ENCODE peak calls at places on chromosomes 13 and 19, in four cellular contexts. D is SW 1271, K is AG09319, G is epithelial cell of prostate. O is an unnamed sample.

GRCh38 chr19:5503598-5503997 is 48.4 kb downstream of the ZNRF4 start:
- DNase-seq in G (no peak), D (no peak), K (no peak), O (no peak)

GRCh38 chr13:109840201-109840892 is 54.0 kb upstream of the IRS2 start:
- DNase-seq in K (no peak), D (no peak), G (peak; percentile 51), O (peak; percentile 47)

GRCh38 chr13:100542546-100543156 is 45.9 kb downstream of the GGACT start:
- DNase-seq in K (peak; percentile 14), D (no peak), G (no peak), O (no peak)

GRCh38 chr19:13095393-13095784 is 7.3 kb downstream of the LYL1 start:
- DNase-seq in K (no peak), D (no peak), G (no peak), O (no peak)

GRCh38 chr19:18364826-18365528 is 21.0 kb upstream of the GDF15 start:
- DNase-seq in D (peak; percentile 83), G (peak; percentile 95), K (peak; percentile 97), O (peak; percentile 100)

GRCh38 chr13:102317593-102317992 is 84.3 kb downstream of the FGF14 start:
- DNase-seq in D (no peak), K (no peak), G (no peak), O (no peak)

GRCh38 chr19:46133777-46134231 is 9.3 kb upstream of the IGFL3 start:
- DNase-seq in G (no peak), D (no peak), K (no peak), O (no peak)

GRCh38 chr13:27353166-27353583 is 71.2 kb upstream of the GTF3A start:
- DNase-seq in G (no peak), K (no peak), D (no peak), O (no peak)

GRCh38 chr13:35781044-35781443 is 304.6 kb upstream of the MAB21L1 start:
- DNase-seq in K (no peak), D (no peak), G (no peak), O (no peak)

GRCh38 chr19:5705552-5705951 is 14.4 kb downstream of the LONP1 start:
- DNase-seq in G (no peak), D (no peak), K (no peak), O (no peak)

GRCh38 chr19:45016388-45017314 is 15.4 kb downstream of the RELB start:
- DNase-seq in K (peak; percentile 51), D (peak; percentile 11), G (peak; percentile 39), O (peak; percentile 56)

GRCh38 chr19:1266116-1266817 is 2.9 kb upstream of the CIRBP start:
- DNase-seq in K (peak; percentile 57), G (no peak), D (peak; percentile 78), O (peak; percentile 30)

GRCh38 chr19:410243-410781 is 1.4 kb upstream of the C2CD4C start:
- DNase-seq in K (no peak), D (no peak), G (no peak), O (no peak)

GRCh38 chr19:49335071-49335783 is at the start of gene CD37:
- DNase-seq in G (no peak), D (no peak), K (no peak), O (no peak)

GRCh38 chr13:77918391-77919261 is at the start of gene EDNRB:
- DNase-seq in K (no peak), D (no peak), G (peak; percentile 8), O (no peak)

GRCh38 chr19:5058456-5059190 is 89.7 kb downstream of the KDM4B start:
- DNase-seq in K (no peak), D (no peak), G (no peak), O (no peak)

GRCh38 chr13:48194392-48194754 is 38.6 kb upstream of the ITM2B start:
- DNase-seq in K (no peak), G (no peak), D (no peak), O (no peak)

GRCh38 chr19:38683393-38684077 is 36.1 kb downstream of the ACTN4 start:
- DNase-seq in G (peak; percentile 98), D (peak; percentile 65), K (no peak), O (peak; percentile 78)

GRCh38 chr19:6740589-6741348 is 1.3 kb downstream of the TRIP10 start:
- DNase-seq in G (no peak), D (no peak), K (no peak), O (no peak)

GRCh38 chr13:78674638-78675037 is 15.7 kb upstream of the OBI1 start:
- DNase-seq in K (no peak), D (no peak), G (no peak), O (no peak)

GRCh38 chr13:21965095-21965494 is 294.2 kb downstream of the FGF9 start:
- DNase-seq in K (no peak), G (no peak), D (no peak), O (no peak)

GRCh38 chr19:20278342-20278741 is 111.3 kb downstream of the ZNF486 start:
- DNase-seq in G (no peak), K (peak; percentile 1), D (no peak), O (no peak)

GRCh38 chr19:18644144-18645034 is 7.6 kb downstream of the KLHL26 start:
- DNase-seq in D (no peak), G (no peak), K (no peak), O (no peak)

GRCh38 chr19:2207991-2208860 is 27.9 kb downstream of the PLEKHJ1 start:
- DNase-seq in D (no peak), G (no peak), K (peak; percentile 49), O (peak; percentile 51)

GRCh38 chr13:39956036-39956435 is 300.6 kb downstream of the COG6 start:
- DNase-seq in G (no peak), K (no peak), D (no peak), O (no peak)

GRCh38 chr13:99985243-99985874 is 3.8 kb downstream of the ZIC2 start:
- DNase-seq in K (no peak), D (no peak), G (no peak), O (no peak)

GRCh38 chr13:99893567-99893966 is 78.0 kb downstream of the ZIC5 start:
- DNase-seq in G (no peak), D (no peak), K (no peak), O (no peak)

GRCh38 chr13:45847554-45848224 is 3.9 kb downstream of the SIAH3 start:
- DNase-seq in G (no peak), D (no peak), K (no peak), O (no peak)

GRCh38 chr19:610071-610800 is 20.6 kb downstream of the HCN2 start:
- DNase-seq in G (no peak), K (no peak), D (no peak), O (no peak)

O was measured in HFF-Myc.